ENCODE peak calls at places on chromosomes 6 and 20, in four cellular contexts. J is NT2/D1, U is IMR-90, O is neural progenitor cell. F is an unnamed sample.

GRCh38 chr6:142820336-142821016 is 124.5 kb downstream of the HIVEP2 start:
- DNase-seq in J (no peak), U (no peak), O (no peak), F (no peak)

GRCh38 chr20:5780233-5781217 is 30.3 kb downstream of the SHLD1 start:
- DNase-seq in J (no peak), U (peak; percentile 67), O (no peak), F (peak; percentile 38)

GRCh38 chr6:46015119-46015968 is at the start of gene CLIC5:
- DNase-seq in J (no peak), U (no peak), O (peak; percentile 65), F (no peak)

GRCh38 chr6:161233986-161234620 is 39.8 kb downstream of the AGPAT4 start:
- DNase-seq in J (no peak), U (peak; percentile 94), O (no peak), F (peak; percentile 93)

GRCh38 chr6:62805431-62805830 is 405.8 kb upstream of the FKBP1C start:
- DNase-seq in J (no peak), U (no peak), O (no peak), F (no peak)

GRCh38 chr20:53883098-53883762 is 187.2 kb downstream of the BCAS1 start:
- DNase-seq in J (no peak), U (peak; percentile 86), O (no peak), F (peak; percentile 79)

GRCh38 chr20:33071198-33071597 is 8.2 kb upstream of the BPIFB4 start:
- DNase-seq in J (no peak), U (no peak), O (no peak), F (no peak)

GRCh38 chr6:97978855-97979271 is 695.8 kb upstream of the MMS22L start:
- DNase-seq in J (no peak), U (no peak), O (peak; percentile 30), F (no peak)

GRCh38 chr6:82681119-82681714 is 317.6 kb downstream of the TPBG start:
- DNase-seq in J (no peak), U (no peak), O (no peak), F (peak; percentile 3)

GRCh38 chr6:32046450-32047083 is 8.4 kb downstream of the CYP21A2 start:
- DNase-seq in J (no peak), U (no peak), O (peak; percentile 43), F (peak; percentile 47)

GRCh38 chr6:33078919-33079521 is 3.2 kb downstream of the HLA-DPB1 start:
- DNase-seq in J (no peak), U (no peak), O (no peak), F (no peak)

GRCh38 chr20:59598625-59599310 is 5.6 kb upstream of the PHACTR3 start:
- DNase-seq in J (peak; percentile 36), U (no peak), O (peak; percentile 52), F (peak; percentile 43)

GRCh38 chr20:44395183-44395962 is 39.9 kb downstream of the HNF4A start:
- DNase-seq in J (no peak), U (no peak), O (no peak), F (no peak)

GRCh38 chr20:61830241-61830930 is 235.3 kb downstream of the TAF4 start:
- DNase-seq in J (no peak), U (no peak), O (no peak), F (no peak)

GRCh38 chr20:56163806-56164205 is 84.7 kb upstream of the MC3R start:
- DNase-seq in J (peak; percentile 36), U (no peak), O (no peak), F (no peak)

GRCh38 chr6:157120523-157121232 is 202.6 kb downstream of the TMEM242 start:
- DNase-seq in J (no peak), U (no peak), O (no peak), F (no peak)

GRCh38 chr20:47795214-47795667 is 10.0 kb upstream of the SULF2 start:
- DNase-seq in J (no peak), U (no peak), O (no peak), F (no peak)

GRCh38 chr6:44696686-44697085 is 309.2 kb downstream of the CDC5L start:
- DNase-seq in J (no peak), U (no peak), O (no peak), F (no peak)

GRCh38 chr20:10568032-10568431 is 105.8 kb downstream of the JAG1 start:
- DNase-seq in J (no peak), U (no peak), O (no peak), F (no peak)

GRCh38 chr6:29516108-29516507 is 28.4 kb upstream of the MAS1L start:
- DNase-seq in J (no peak), U (peak; percentile 5), O (no peak), F (peak; percentile 57)

GRCh38 chr20:59604770-59605665 is 678 bp downstream of the PHACTR3 start:
- DNase-seq in J (no peak), U (no peak), O (peak; percentile 54), F (peak; percentile 15)

GRCh38 chr6:9502991-9503761 is 911.7 kb downstream of the TFAP2A start:
- DNase-seq in J (no peak), U (peak; percentile 82), O (peak; percentile 71), F (peak; percentile 77)

GRCh38 chr20:63517376-63518309 is 2.9 kb upstream of the PPDPF start:
- DNase-seq in J (no peak), U (no peak), O (peak; percentile 1), F (no peak)

GRCh38 chr20:63519765-63520593 is 586 bp upstream of the PPDPF start:
- DNase-seq in J (no peak), U (peak; percentile 29), O (peak; percentile 93), F (peak; percentile 74)

GRCh38 chr20:63518351-63518861 is 2.2 kb upstream of the PPDPF start:
- DNase-seq in J (no peak), U (no peak), O (peak; percentile 1), F (no peak)

GRCh38 chr20:63520594-63520938 is at the start of gene PPDPF:
- DNase-seq in J (peak; percentile 72), U (peak; percentile 72), O (no peak), F (peak; percentile 91)

DNA sequence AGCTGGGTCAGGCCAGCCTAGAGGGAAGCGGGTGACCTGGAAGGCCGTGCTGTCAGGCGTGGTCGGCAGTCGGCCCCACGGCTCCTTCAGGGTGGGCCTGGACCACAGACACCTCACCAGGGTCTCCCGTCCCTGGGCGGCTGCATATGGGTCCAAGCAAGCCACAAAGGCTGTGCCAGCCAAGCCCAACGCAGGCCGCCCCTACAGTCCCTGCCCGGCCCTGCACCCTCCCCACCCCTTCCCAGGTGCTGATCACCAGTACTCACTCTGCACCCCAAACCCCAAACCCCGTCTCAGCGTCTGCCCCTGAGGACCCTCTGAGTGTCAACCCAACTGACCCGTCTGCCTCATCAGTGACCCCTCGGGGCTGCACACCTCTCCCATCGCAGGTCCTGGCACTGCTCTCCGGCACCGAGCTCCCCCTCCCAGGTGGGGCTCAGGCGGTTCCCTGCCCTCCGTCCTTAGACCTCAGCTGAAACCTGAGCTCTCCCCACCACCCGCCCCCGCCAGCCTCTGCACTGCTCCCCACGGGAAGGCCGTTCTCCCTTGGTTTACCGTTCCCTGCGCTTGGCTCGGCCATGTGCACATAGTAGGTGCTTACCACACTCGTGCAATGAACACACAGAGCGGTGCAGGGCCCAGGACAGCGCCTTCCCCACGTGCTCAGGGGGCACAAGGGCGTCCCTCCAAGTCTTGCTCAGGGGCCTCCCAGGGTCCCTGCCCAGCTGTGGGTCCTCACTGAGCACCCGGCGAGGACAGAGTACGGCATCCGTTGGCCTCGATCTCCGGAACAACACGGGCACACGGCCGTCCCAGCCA is 1.4 kb upstream of the PPDPF start:
- DNase-seq in J (no peak), U (no peak), O (no peak), F (no peak)
- H3K9ac ChIP-seq in J (peak overlapping the region; percentile 100), U (peak overlapping the region; percentile 81), O (peak overlapping the region; percentile 56), F (peak overlapping the region; percentile 95)

GRCh38 chr6:109474995-109475394 is 8.0 kb downstream of the ZBTB24 start:
- DNase-seq in J (no peak), U (no peak), O (no peak), F (no peak)
- H3K9ac ChIP-seq in J (no peak overlapping the region), U (no peak overlapping the region), O (no peak overlapping the region), F (no peak overlapping the region)

GRCh38 chr6:12483712-12484111 is 193.6 kb downstream of the EDN1 start:
- DNase-seq in J (no peak), U (peak; percentile 99), O (no peak), F (peak; percentile 94)
- H3K9ac ChIP-seq in J (no peak overlapping the region), U (peak overlapping the region; percentile 25), O (no peak overlapping the region), F (no peak overlapping the region)

GRCh38 chr6:53648571-53648970 is 17.0 kb downstream of the KLHL31 start:
- DNase-seq in J (no peak), U (peak; percentile 16), O (no peak), F (no peak)

GRCh38 chr6:53647437-53648094 is 18.0 kb downstream of the KLHL31 start:
- DNase-seq in J (no peak), U (no peak), O (no peak), F (peak; percentile 22)

GRCh38 chr6:53654745-53655240 is 10.8 kb downstream of the KLHL31 start:
- DNase-seq in J (no peak), U (no peak), O (no peak), F (no peak)

GRCh38 chr6:53651149-53651763 is 14.3 kb downstream of the KLHL31 start:
- DNase-seq in J (peak; percentile 42), U (peak; percentile 78), O (peak; percentile 81), F (peak; percentile 88)

GRCh38 chr6:53651764-53652401 is 13.7 kb downstream of the KLHL31 start:
- DNase-seq in J (peak; percentile 38), U (peak; percentile 44), O (peak; percentile 90), F (peak; percentile 80)
- H3K9ac ChIP-seq in J (peak overlapping the region; percentile 86), U (peak overlapping the region; percentile 71), O (no peak overlapping the region), F (peak overlapping the region; percentile 57)

DNA sequence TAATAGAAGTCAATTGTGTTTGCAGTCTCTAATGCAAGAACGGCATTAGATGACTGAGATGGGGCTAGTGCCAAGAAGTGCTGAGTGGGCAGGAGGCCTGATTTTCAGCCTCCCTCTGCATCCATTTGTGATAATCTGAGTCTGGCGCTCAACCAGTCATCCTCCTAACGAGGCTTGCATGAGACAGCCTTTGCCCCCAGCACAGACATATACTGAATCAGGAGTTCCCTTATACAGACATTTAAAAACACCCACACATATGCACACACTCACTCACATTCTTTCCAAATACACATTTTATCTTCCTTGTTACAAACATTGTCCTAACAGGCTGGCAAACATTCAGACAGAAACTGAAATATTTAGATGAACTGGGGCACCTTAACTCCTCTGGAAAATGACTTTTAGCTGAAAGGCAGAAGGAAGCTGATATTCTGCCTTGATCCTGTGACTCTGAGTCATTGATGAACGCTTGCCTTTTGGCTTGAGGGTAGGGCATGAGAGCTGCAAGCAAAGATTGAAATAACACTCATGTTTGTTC is 562.3 kb downstream of the DHX35 start:
- DNase-seq in J (no peak), U (no peak), O (no peak), F (peak; percentile 31)
- H3K9ac ChIP-seq in J (no peak overlapping the region), U (no peak overlapping the region), O (no peak overlapping the region), F (no peak overlapping the region)

GRCh38 chr6:167474171-167474570 is 149.3 kb downstream of the TTLL2 start:
- DNase-seq in J (no peak), U (no peak), O (no peak), F (no peak)

GRCh38 chr6:167470836-167471547 is 146.1 kb downstream of the TTLL2 start:
- DNase-seq in J (no peak), U (no peak), O (no peak), F (no peak)

GRCh38 chr6:167471548-167471930 is 146.7 kb downstream of the TTLL2 start:
- DNase-seq in J (no peak), U (no peak), O (no peak), F (no peak)

GRCh38 chr6:167474725-167475124 is 149.8 kb downstream of the TTLL2 start:
- DNase-seq in J (no peak), U (no peak), O (no peak), F (no peak)

GRCh38 chr6:167472876-167473275 is 148.0 kb downstream of the TTLL2 start:
- DNase-seq in J (no peak), U (no peak), O (no peak), F (no peak)
- H3K9ac ChIP-seq in J (no peak overlapping the region), U (no peak overlapping the region), O (no peak overlapping the region), F (no peak overlapping the region)

F was measured in GM23248.